ENCODE peak calls at places on chromosomes 1 and 21, in nine cellular contexts. V, W, T, H, Z, E, L, C and K are unnamed samples. For H3K4me1, the result is how much of the 10 kb centered on the place peaks cover.

GRCh38 chr1:81230983-81231728 is 569.6 kb upstream of the ADGRL2 start:
- DNase-seq in E (peak), W (no peak), V (no peak), T (no peak), C (no peak), L (peak), Z (no peak), H (no peak), K (no peak)

GRCh38 chr1:112906155-112906698 is 49.8 kb downstream of the SLC16A1 start:
- DNase-seq in T (no peak), C (no peak), H (no peak), Z (no peak), E (no peak), L (peak), V (no peak), W (no peak), K (no peak)

GRCh38 chr1:54499097-54500029 is 48.7 kb upstream of the ACOT11 start:
- DNase-seq in V (no peak), C (peak), Z (no peak), E (peak), H (no peak), T (peak), W (peak), L (peak), K (no peak)

GRCh38 chr21:37748351-37748750 is 167.9 kb downstream of the KCNJ6 start:
- DNase-seq in Z (no peak), H (no peak), C (no peak), W (no peak), T (no peak), L (no peak), V (no peak), E (peak), K (no peak)

GRCh38 chr1:44802306-44803061 is 2.3 kb downstream of the PLK3 start:
- DNase-seq in L (no peak), E (no peak), T (no peak), H (peak), Z (peak), V (no peak), W (no peak), C (no peak), K (no peak)

GRCh38 chr1:242847390-242847993 is 323.0 kb upstream of the PLD5 start:
- DNase-seq in Z (no peak), V (no peak), H (no peak), W (no peak), C (peak), E (peak), L (peak), T (no peak), K (no peak)

GRCh38 chr1:54663723-54664122 is 22.1 kb downstream of the MROH7 start:
- DNase-seq in L (no peak), V (no peak), Z (no peak), T (no peak), W (no peak), C (no peak), H (no peak), E (no peak), K (no peak)

GRCh38 chr1:61093525-61094137 is 11.3 kb downstream of the NFIA start:
- DNase-seq in V (no peak), T (no peak), L (no peak), H (no peak), E (no peak), W (no peak), Z (no peak), C (peak), K (no peak)

GRCh38 chr1:178126790-178127189 is 32.9 kb downstream of the RASAL2 start:
- DNase-seq in V (no peak), H (no peak), Z (peak), T (no peak), E (peak), C (peak), L (peak), W (no peak), K (no peak)

DNA sequence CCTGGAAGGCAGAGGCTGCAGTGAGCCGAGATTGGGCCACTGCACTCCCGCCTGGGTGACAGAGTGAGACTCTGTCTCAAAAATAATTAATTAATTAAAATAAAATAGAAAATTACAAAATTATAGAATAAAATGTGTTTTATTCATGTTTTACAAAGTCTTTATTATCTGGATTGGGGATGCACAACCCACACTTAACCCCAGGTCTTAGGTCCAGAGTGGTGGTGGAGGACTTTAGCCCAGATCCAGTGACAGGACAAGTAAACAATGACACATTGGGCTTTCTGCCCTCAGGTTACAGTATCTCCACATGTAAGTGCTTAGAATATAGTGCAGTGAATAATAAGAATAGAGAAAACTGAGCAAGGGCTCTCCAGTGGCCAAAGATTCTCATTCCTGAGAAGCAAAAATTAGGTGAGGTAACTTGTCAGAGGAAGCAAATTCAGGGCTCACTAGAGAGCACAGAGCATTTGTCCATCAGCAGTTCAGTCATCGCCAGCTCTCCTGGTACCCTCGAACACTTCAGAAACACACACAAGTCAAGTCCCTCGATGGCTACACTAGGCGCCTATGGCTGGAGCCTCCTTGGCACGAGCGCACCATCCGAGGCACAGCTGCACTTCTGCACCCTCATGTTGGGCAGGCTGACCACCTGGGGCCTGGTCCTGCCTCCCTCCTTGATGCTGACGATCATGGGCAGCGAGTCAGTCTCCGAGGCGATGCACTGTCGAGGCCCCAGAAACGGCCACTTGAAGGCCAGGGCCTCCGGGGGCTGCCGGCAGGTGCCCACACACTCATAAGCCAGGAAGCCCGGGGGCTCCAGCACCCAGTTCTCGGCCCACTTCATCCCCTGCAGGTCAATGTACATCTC is 2.6 kb downstream of the LEFTY1 start:
- DNase-seq in E (no peak), W (no peak), L (no peak), H (no peak), V (no peak), T (no peak), Z (no peak), C (no peak), K (no peak)
- H3K27ac ChIP-seq in E (no peak), W (no peak), L (no peak), H (no peak), V (no peak), T (no peak), Z (no peak), C (no peak), K (no peak)

DNA sequence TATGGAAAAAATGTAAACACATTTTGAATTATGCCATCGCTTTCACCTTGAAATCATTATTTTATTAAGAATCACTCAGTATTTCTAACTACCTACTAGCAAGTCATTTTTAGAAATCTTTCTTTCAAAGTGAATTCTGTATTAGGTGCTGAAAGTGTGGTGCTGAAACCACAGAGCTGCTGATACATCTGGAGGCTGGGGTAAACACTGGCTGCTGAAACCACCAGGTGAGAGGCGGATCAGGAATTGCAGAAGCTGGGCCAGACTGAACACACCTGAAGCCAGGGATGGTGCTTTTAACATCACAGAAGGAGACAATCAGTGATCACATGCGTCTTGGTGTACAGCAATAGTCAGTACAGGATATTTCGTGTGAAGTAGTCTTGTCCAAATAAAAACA is 42.2 kb upstream of the KCNE1 start:
- DNase-seq in T (no peak), H (no peak), W (no peak), Z (no peak), E (no peak), V (no peak), L (no peak), C (no peak), K (no peak)
- H3K4me1 ChIP-seq in T (under half), H (under half), W (under half), Z (under half), E (under half), V (under half), L (under half), C (under half), K (under half)

DNA sequence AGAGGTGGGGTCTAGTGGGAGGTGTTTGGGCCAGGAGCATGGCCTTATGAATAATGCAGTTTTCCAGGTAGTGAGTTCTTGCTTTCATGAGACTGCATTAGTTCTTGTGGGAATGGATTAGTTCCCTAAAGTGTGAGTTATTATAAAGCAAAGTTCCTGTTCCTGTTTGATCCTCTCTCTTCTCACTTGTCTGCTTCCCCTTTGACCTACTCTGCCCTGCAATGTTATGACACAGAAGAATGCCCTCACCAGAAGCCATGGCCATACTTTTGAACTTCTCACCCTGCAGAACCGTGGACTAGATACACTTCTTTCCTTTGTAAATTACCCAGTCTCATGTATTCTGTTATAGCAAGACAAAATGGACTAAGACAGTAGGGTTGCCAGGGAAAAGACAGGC is 53.6 kb downstream of the MAP3K7CL start:
- DNase-seq in Z (no peak), L (no peak), C (no peak), H (no peak), T (no peak), E (no peak), V (no peak), W (no peak), K (no peak)
- H3K27ac ChIP-seq in Z (no peak), L (no peak), C (no peak), H (no peak), T (no peak), E (no peak), V (no peak), W (no peak), K (no peak)

DNA sequence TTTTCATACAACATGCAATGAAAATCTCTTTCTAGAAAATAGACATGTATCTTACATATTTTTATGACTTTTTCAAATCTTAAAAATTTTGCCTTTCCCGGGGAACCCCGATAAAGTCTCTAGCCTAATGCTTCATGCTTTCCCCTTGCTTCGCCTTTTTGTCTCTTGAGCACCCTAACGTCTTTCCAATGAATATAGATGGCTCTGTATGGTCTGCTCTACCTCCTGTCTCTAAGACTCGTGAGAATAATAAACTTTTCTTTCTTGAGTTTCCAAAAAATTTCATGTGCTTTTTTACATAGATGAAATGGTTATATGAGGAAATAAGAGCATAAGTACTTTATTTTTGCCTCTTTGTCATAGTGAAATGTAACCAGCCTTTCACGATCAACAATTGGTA is 202.6 kb downstream of the PDE4B start:
- DNase-seq in C (no peak), H (no peak), V (no peak), Z (no peak), E (no peak), L (no peak), T (no peak), W (no peak), K (no peak)
- H3K4me1 ChIP-seq in C (under half), H (under half), V (under half), Z (under half), E (under half), L (under half), T (under half), W (under half), K (under half)

GRCh38 chr1:94922756-94923465 is 4.0 kb downstream of the CNN3 start:
- DNase-seq in E (peak), L (no peak), W (no peak), C (peak), T (peak), Z (no peak), V (no peak), H (no peak), K (no peak)

GRCh38 chr1:94917251-94917650 is 9.7 kb downstream of the CNN3 start:
- DNase-seq in W (no peak), H (no peak), V (no peak), E (no peak), T (no peak), L (no peak), C (no peak), Z (no peak), K (no peak)

GRCh38 chr1:94920061-94920460 is 6.8 kb downstream of the CNN3 start:
- DNase-seq in V (no peak), E (peak), C (no peak), T (no peak), H (no peak), W (no peak), Z (no peak), L (no peak), K (no peak)

GRCh38 chr1:94921977-94922376 is 4.9 kb downstream of the CNN3 start:
- DNase-seq in T (no peak), C (no peak), E (no peak), H (no peak), V (no peak), Z (no peak), W (no peak), L (no peak), K (no peak)

DNA sequence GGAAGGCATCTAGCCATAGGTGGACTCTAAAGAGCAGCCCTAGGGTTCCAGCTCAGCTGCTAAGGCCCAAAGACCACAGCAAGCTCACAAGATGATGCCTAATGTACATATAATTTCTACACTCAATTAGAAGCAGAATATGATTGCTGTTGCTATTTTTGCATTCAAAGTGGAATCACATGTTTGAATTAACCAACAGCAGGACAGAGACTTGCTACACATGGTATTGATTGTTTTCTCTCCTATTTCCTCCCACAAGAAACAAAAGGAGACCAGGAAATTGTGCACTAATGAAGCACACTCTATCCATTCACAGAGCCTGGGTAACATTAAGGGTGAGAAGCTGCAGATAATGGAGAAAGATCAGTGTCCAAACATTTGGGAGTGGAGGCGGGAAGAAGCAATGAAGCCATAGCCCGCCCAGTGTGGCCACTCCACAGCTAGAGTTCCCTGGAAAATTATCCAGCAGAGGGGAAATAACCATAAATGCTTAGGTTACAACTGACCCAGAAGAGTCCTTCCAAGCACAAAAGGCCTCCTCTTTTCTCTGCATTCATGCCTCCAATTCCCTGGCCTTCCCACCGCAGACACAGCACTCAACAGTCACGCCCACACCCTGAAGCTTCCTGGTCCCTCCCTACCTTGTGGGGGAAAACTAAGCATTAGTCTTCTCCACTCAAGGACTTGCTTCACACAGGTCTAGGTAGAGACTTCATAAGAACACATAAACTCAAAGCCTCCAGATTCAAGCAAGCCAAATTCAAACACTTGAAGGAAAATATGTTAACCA is 7.5 kb downstream of the CNN3 start:
- DNase-seq in H (no peak), E (no peak), V (no peak), W (no peak), Z (no peak), L (no peak), C (no peak), T (no peak), K (no peak)
- H3K27ac ChIP-seq in H (peak), E (no peak), V (no peak), W (no peak), Z (no peak), L (no peak), C (peak), T (peak), K (peak)